ENCODE peak calls at places on chromosomes 7 and 10, in eight cellular contexts. L is cardiac fibroblast, Z is AG04450, S is AG10803, I is fibroblast of lung, W is endothelial cell of umbilical vein, J is lower lobe of right lung, N is GM12878. A is an unnamed sample.
A peak's percentile ranks its signal among the peaks of the same experiment; 100 is the strongest.

GRCh38 chr7:17991866-17992648 is 35.6 kb downstream of the PRPS1L1 start:
- DNase-seq in S (no peak), W (no peak), N (no peak), J (no peak), L (peak; percentile 27), I (no peak), Z (no peak), A (no peak)

GRCh38 chr10:70528726-70529362 is 50.3 kb downstream of the PALD1 start:
- DNase-seq in W (peak; percentile 52), S (peak; percentile 43), J (no peak), I (peak; percentile 54), Z (no peak), N (no peak), L (peak; percentile 71), A (peak; percentile 42)

GRCh38 chr10:48542471-48543210 is 62.2 kb downstream of the ARHGAP22 start:
- DNase-seq in W (no peak), L (no peak), J (no peak), N (no peak), I (no peak), S (no peak), Z (no peak), A (no peak)

GRCh38 chr10:87054373-87055295 is 34.5 kb downstream of the FAM25A start:
- DNase-seq in L (peak; percentile 68), J (no peak), N (no peak), S (peak; percentile 58), I (peak; percentile 73), Z (peak; percentile 39), W (peak; percentile 27), A (peak; percentile 82)

GRCh38 chr7:4742051-4742573 is 33.3 kb upstream of the AP5Z1 start:
- DNase-seq in L (no peak), S (no peak), J (no peak), Z (no peak), I (peak; percentile 17), N (no peak), W (no peak), A (no peak)

GRCh38 chr7:133618970-133619369 is 366.1 kb downstream of the EXOC4 start:
- DNase-seq in I (no peak), L (no peak), W (no peak), N (no peak), J (no peak), Z (no peak), S (no peak), A (no peak)

GRCh38 chr10:58785354-58785753 is 272.7 kb downstream of the BICC1 start:
- DNase-seq in L (no peak), S (no peak), N (no peak), I (no peak), Z (no peak), W (no peak), J (no peak), A (no peak)

GRCh38 chr7:149321978-149322541 is 60.1 kb downstream of the ZNF783 start:
- DNase-seq in L (peak; percentile 43), S (peak; percentile 9), Z (no peak), I (peak; percentile 21), W (peak; percentile 32), N (no peak), J (no peak), A (peak; percentile 13)

GRCh38 chr10:123494409-123494808 is 171.7 kb upstream of the GPR26 start:
- DNase-seq in Z (no peak), N (no peak), W (no peak), L (no peak), J (no peak), I (no peak), S (no peak), A (no peak)

GRCh38 chr7:56250135-56250534 is 133.9 kb upstream of the NUPR2 start:
- DNase-seq in W (no peak), L (no peak), J (no peak), Z (no peak), I (no peak), S (no peak), N (no peak), A (no peak)

GRCh38 chr7:95199779-95200558 is 124.4 kb downstream of the PON1 start:
- DNase-seq in W (peak; percentile 41), S (peak; percentile 54), Z (peak; percentile 1), N (no peak), J (no peak), I (peak; percentile 51), L (peak; percentile 78), A (peak; percentile 69)

GRCh38 chr7:37833107-37833817 is 15.1 kb upstream of the NME8 start:
- DNase-seq in J (peak; percentile 51), S (peak; percentile 53), W (peak; percentile 40), L (peak; percentile 65), N (no peak), I (peak; percentile 24), Z (no peak), A (peak; percentile 22)

GRCh38 chr7:39954694-39955093 is 4.6 kb downstream of the CDK13 start:
- DNase-seq in I (no peak), N (no peak), Z (no peak), J (no peak), L (no peak), W (no peak), S (no peak), A (no peak)

GRCh38 chr7:126803060-126803665 is 449.6 kb downstream of the GRM8 start:
- DNase-seq in I (peak; percentile 63), Z (peak; percentile 2), S (peak; percentile 67), W (peak; percentile 65), L (peak; percentile 81), N (peak; percentile 53), J (no peak), A (peak; percentile 76)

GRCh38 chr10:127012071-127012768 is 107.0 kb downstream of the DOCK1 start:
- DNase-seq in I (no peak), Z (no peak), L (no peak), J (no peak), W (no peak), S (no peak), N (no peak), A (no peak)

GRCh38 chr7:43460733-43461348 is 122.1 kb upstream of the STK17A start:
- DNase-seq in Z (no peak), L (no peak), N (no peak), J (no peak), I (no peak), S (no peak), W (no peak), A (no peak)

GRCh38 chr10:31762306-31762705 is 166.3 kb downstream of the ARHGAP12 start:
- DNase-seq in N (no peak), Z (no peak), L (no peak), W (no peak), J (no peak), I (no peak), S (no peak), A (no peak)

GRCh38 chr7:42071372-42072261 is 165.4 kb downstream of the GLI3 start:
- DNase-seq in Z (no peak), N (no peak), L (peak; percentile 66), W (no peak), J (no peak), I (peak; percentile 67), S (peak; percentile 68), A (peak; percentile 53)

GRCh38 chr10:77636286-77636966 is 1.2 kb downstream of the KCNMA1 start:
- DNase-seq in W (no peak), L (no peak), Z (no peak), I (no peak), S (no peak), N (no peak), J (no peak), A (no peak)

GRCh38 chr10:57776688-57777432 is 490.8 kb downstream of the IPMK start:
- DNase-seq in Z (no peak), W (no peak), L (no peak), N (no peak), I (no peak), J (no peak), S (no peak), A (no peak)

GRCh38 chr7:69963388-69963787 is 365.1 kb downstream of the AUTS2 start:
- DNase-seq in W (no peak), S (no peak), Z (no peak), N (no peak), J (no peak), I (no peak), L (no peak), A (no peak)

DNA sequence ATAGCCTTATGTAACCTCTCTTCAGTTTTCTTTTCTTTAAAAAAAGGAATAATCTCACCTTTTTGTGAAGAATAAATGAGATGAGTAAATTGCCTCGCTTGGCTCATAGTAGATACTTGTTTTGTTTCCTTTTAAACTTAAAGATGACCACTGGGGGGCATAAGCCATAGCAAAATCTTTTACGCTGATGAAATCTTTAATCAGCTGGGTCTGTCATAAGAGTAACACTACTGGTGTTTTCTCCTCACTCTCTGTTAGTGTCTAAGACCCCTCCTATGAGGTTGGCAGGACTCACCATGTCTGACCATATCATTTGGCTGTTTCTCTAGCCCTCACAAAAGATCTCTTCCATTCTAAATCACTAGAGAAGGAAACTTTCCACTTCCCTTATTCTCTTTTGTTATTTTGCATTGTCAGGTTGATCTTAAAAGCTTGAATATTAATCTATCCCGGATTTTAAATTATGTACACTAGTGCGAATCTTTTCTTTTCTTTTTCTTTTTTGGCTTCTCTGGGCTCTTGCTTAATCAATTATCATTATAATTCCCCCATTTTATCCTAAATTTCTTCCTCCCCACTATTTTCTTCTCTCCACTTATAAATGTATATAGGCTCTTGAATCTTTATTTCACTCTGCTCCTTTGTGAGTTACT is 12.5 kb downstream of the STAG3 start:
- DNase-seq in S (peak; percentile 64), W (no peak), N (no peak), I (peak; percentile 39), J (no peak), Z (peak; percentile 24), L (peak; percentile 69), A (peak; percentile 58)
- TF ChIP-seq CTCF in S (peak; percentile 58), W (peak; percentile 14), N (peak; percentile 55), I (peak; percentile 25), J (peak; percentile 35), Z (peak; percentile 58), L (peak; percentile 41), A (peak; percentile 41)

GRCh38 chr10:1663226-1663625 is 74.1 kb downstream of the ADARB2 start:
- DNase-seq in Z (no peak), W (no peak), J (no peak), I (no peak), N (no peak), L (no peak), S (no peak), A (no peak)
- H3K4me3 ChIP-seq in Z (no peak overlapping the region), W (no peak overlapping the region), J (no peak overlapping the region), I (no peak overlapping the region), N (no peak overlapping the region), L (no peak overlapping the region), S (no peak overlapping the region), A (no peak overlapping the region)

DNA sequence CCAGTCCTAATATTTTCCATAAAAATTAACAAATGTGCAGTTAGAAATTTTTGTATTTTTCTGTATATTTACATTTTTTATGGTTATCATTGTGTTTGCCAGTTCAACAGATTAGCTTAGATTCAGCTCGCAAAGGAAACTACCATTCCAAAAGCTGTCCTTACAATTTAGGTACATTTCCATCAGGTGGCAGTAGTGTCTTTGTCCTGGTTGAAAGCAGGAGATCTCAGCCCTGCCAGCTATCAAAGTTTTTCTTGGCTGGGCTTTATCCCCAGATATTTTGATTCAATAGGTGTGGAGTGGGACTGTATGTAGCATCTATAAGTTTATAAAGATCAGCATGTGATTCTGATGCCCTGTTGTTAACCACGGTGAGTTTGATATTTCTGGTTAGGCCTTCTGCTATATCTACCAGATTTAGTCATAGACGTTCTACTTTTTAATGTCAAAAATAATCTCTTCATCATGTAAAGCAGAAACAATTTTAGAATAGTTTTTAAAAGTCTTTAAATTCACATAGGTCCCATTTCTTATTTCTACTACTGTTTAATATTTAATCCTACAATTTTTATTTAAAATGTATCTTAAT is 15.5 kb upstream of the ICA1 start:
- DNase-seq in I (no peak), L (peak; percentile 8), J (no peak), S (no peak), Z (no peak), W (peak; percentile 12), N (no peak), A (no peak)
- TF ChIP-seq CTCF in I (no peak), L (no peak), J (no peak), S (no peak), Z (no peak), W (no peak), N (peak; percentile 24), A (no peak)

GRCh38 chr7:66238712-66239466 is 33.8 kb downstream of the TPST1 start:
- DNase-seq in S (no peak), W (no peak), I (no peak), J (no peak), Z (no peak), L (no peak), N (no peak), A (no peak)
- H3K4me3 ChIP-seq in S (no peak overlapping the region), W (no peak overlapping the region), I (no peak overlapping the region), J (no peak overlapping the region), Z (no peak overlapping the region), L (no peak overlapping the region), N (no peak overlapping the region), A (no peak overlapping the region)

A was measured in astrocyte of the spinal cord.